ENCODE peak calls at places on chromosomes 12 and 14, in five cellular contexts. G is A549; X is IMR-90; N is aorta; R is CD4-positive, alpha-beta memory T cell. E is an unnamed sample.
A peak's percentile ranks its signal among the peaks of the same experiment; 100 is the strongest.

GRCh38 chr12:115183752-115184151 is 499.8 kb upstream of the TBX3 start:
- DNase-seq in G (no peak), X (no peak), N (no peak), R (no peak), E (no peak)

GRCh38 chr12:91316161-91316759 is 133.6 kb upstream of the DCN start:
- DNase-seq in G (no peak), X (peak; percentile 11), N (no peak), R (no peak), E (no peak)

GRCh38 chr14:29243355-29243754 is 476.8 kb downstream of the FOXG1 start:
- DNase-seq in G (no peak), X (peak; percentile 4), N (no peak), R (no peak), E (no peak)

GRCh38 chr12:51293693-51294092 is 23.5 kb upstream of the SMAGP start:
- DNase-seq in G (no peak), X (peak; percentile 15), N (no peak), R (no peak), E (no peak)

GRCh38 chr12:113846275-113846674 is 119.8 kb downstream of the RBM19 start:
- DNase-seq in G (no peak), X (peak; percentile 31), N (no peak), R (no peak), E (peak; percentile 51)

GRCh38 chr12:8780389-8780788 is 42.0 kb upstream of the A2ML1 start:
- DNase-seq in G (peak; percentile 58), X (peak; percentile 44), N (no peak), R (no peak), E (peak; percentile 82)

GRCh38 chr12:32448581-32448980 is 49.2 kb downstream of the FGD4 start:
- DNase-seq in G (no peak), X (peak; percentile 51), N (no peak), R (no peak), E (no peak)

GRCh38 chr12:321606-322326 is 59.1 kb upstream of the SLC6A13 start:
- DNase-seq in G (peak; percentile 45), X (no peak), N (no peak), R (no peak), E (no peak)

GRCh38 chr14:39626589-39627576 is 194.7 kb upstream of the FBXO33 start:
- DNase-seq in G (no peak), X (no peak), N (no peak), R (no peak), E (no peak)

GRCh38 chr14:59148334-59148900 is 40.0 kb upstream of the DAAM1 start:
- DNase-seq in G (no peak), X (no peak), N (no peak), R (no peak), E (peak; percentile 60)

GRCh38 chr12:49334681-49335080 is 2.3 kb downstream of the C1QL4 start:
- DNase-seq in G (no peak), X (no peak), N (no peak), R (no peak), E (peak; percentile 74)

GRCh38 chr12:20024194-20024593 is 344.1 kb upstream of the PDE3A start:
- DNase-seq in G (no peak), X (no peak), N (no peak), R (no peak), E (no peak)

GRCh38 chr12:46267618-46268348 is 1.1 kb downstream of the SLC38A1 start:
- DNase-seq in G (peak; percentile 34), X (peak; percentile 24), N (no peak), R (peak; percentile 47), E (peak; percentile 88)

GRCh38 chr14:103508521-103508920 is 14.1 kb downstream of the CKB start:
- DNase-seq in G (no peak), X (no peak), N (peak; percentile 57), R (no peak), E (peak; percentile 65)

GRCh38 chr12:22866406-22866805 is 241.4 kb downstream of the ETNK1 start:
- DNase-seq in G (no peak), X (peak; percentile 12), N (no peak), R (no peak), E (no peak)

GRCh38 chr14:50774542-50775267 is 56.3 kb downstream of the NIN start:
- DNase-seq in G (no peak), X (peak; percentile 23), N (no peak), R (no peak), E (no peak)

GRCh38 chr12:5522358-5523335 is 90.7 kb downstream of the NTF3 start:
- DNase-seq in G (no peak), X (no peak), N (no peak), R (no peak), E (no peak)

GRCh38 chr14:94000986-94001385 is 3.9 kb downstream of the CCDC197 start:
- DNase-seq in G (no peak), X (no peak), N (no peak), R (no peak), E (peak; percentile 68)

GRCh38 chr14:74302160-74302628 is 540 bp downstream of the ABCD4 start:
- DNase-seq in G (peak; percentile 51), X (peak; percentile 56), N (no peak), R (peak; percentile 57), E (peak; percentile 90)

GRCh38 chr12:116594325-116595038 is 35.3 kb downstream of the MAP1LC3B2 start:
- DNase-seq in G (no peak), X (no peak), N (no peak), R (peak; percentile 51), E (no peak)
- H3K4me1 ChIP-seq in G (peaks cover 40% of the 10 kb centered on the region), X (peaks cover 8% of the 10 kb centered on the region), N (peaks cover 3% of the 10 kb centered on the region), R (peaks cover 36% of the 10 kb centered on the region), E (peaks cover 24% of the 10 kb centered on the region)

GRCh38 chr12:131051155-131051473 is 97.4 kb downstream of the ADGRD1 start:
- DNase-seq in G (peak; percentile 48), X (no peak), N (no peak), R (no peak), E (no peak)
- H3K4me1 ChIP-seq in G (no peaks in the 10 kb centered on the region), X (no peaks in the 10 kb centered on the region), N (no peaks in the 10 kb centered on the region), R (no peaks in the 10 kb centered on the region), E (no peaks in the 10 kb centered on the region)

GRCh38 chr12:93378373-93379310 is 917 bp downstream of the NUDT4 start:
- DNase-seq in G (peak; percentile 64), X (peak; percentile 72), N (no peak), R (peak; percentile 63), E (peak; percentile 90)
- H3K4me1 ChIP-seq in G (peaks cover 42% of the 10 kb centered on the region), X (peaks cover 12% of the 10 kb centered on the region), N (peaks cover 4% of the 10 kb centered on the region), R (peaks cover 43% of the 10 kb centered on the region), E (peaks cover 28% of the 10 kb centered on the region)

GRCh38 chr14:69037790-69038448 is 58.8 kb upstream of the ACTN1 start:
- DNase-seq in G (peak; percentile 21), X (peak; percentile 52), N (no peak), R (no peak), E (no peak)
- H3K4me1 ChIP-seq in G (peaks cover 37% of the 10 kb centered on the region), X (peaks cover 33% of the 10 kb centered on the region), N (peaks cover 11% of the 10 kb centered on the region), R (no peaks in the 10 kb centered on the region), E (peaks cover 56% of the 10 kb centered on the region)

GRCh38 chr12:94039914-94040313 is 108.5 kb upstream of the PLXNC1 start:
- DNase-seq in G (no peak), X (peak; percentile 26), N (no peak), R (no peak), E (no peak)

GRCh38 chr12:94041833-94042232 is 106.5 kb upstream of the PLXNC1 start:
- DNase-seq in G (no peak), X (no peak), N (no peak), R (no peak), E (no peak)

GRCh38 chr12:94037444-94037843 is 110.9 kb upstream of the PLXNC1 start:
- DNase-seq in G (no peak), X (no peak), N (no peak), R (no peak), E (no peak)

GRCh38 chr12:94038605-94039004 is 109.8 kb upstream of the PLXNC1 start:
- DNase-seq in G (no peak), X (no peak), N (no peak), R (no peak), E (no peak)

DNA sequence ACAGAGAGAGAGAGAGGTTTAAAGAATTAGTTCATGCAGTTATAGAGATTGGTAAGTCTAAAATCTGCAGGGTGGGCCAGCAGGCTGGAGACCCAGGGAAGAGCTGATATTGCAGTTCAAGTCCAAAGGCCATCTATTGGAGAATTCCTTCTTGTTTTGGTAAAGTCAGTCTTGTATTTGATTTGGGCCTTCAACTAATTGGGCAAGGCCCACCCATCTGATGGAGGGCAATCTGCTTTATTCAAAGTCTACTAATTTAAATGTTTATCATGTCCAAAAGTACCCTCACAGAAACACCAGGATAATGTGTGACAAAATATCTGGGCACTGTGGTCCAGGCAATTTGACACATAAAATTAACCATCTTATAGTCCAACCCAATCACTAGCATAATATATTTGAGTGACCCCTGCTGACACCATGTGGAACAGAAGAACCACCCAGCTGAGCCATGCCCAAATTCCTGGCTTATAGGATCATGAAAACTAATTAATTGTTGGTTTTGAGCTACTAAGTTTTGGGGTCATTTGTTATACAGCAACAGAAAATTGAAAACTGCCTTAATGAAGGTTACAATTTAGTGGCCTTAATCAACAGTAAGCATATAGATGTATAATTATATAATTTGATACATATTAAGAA is 109.1 kb upstream of the PLXNC1 start:
- DNase-seq in G (no peak), X (no peak), N (no peak), R (no peak), E (no peak)
- H3K4me1 ChIP-seq in G (no peaks in the 10 kb centered on the region), X (no peaks in the 10 kb centered on the region), N (no peaks in the 10 kb centered on the region), R (no peaks in the 10 kb centered on the region), E (no peaks in the 10 kb centered on the region)

E was measured in osteoblast.